ENCODE peak calls at places on chromosome 15, in six cellular contexts. K, Z, V, X, Q and E are unnamed samples.
A peak's percentile ranks its signal among the peaks of the same experiment; 100 is the strongest.

GRCh38 chr15:48802867-48803266 is 8.0 kb downstream of the CEP152 start:
- DNase-seq in Z (no peak), V (no peak), Q (no peak), K (no peak), X (no peak), E (no peak)

GRCh38 chr15:51051776-51052175 is 42.9 kb downstream of the TNFAIP8L3 start:
- DNase-seq in X (no peak), K (no peak), Q (peak; percentile 81), Z (no peak), V (no peak), E (no peak)

GRCh38 chr15:62795171-62795570 is 247.4 kb upstream of the TPM1 start:
- DNase-seq in Q (no peak), V (no peak), X (no peak), Z (no peak), K (no peak), E (peak; percentile 30)

GRCh38 chr15:51830279-51830806 is 890 bp downstream of the TMOD3 start:
- DNase-seq in Z (peak; percentile 45), Q (no peak), V (no peak), K (no peak), X (peak; percentile 27), E (peak; percentile 33)

GRCh38 chr15:70494529-70494860 is 268.9 kb downstream of the UACA start:
- DNase-seq in K (no peak), Z (no peak), Q (no peak), X (no peak), V (no peak), E (no peak)

GRCh38 chr15:45454825-45455224 is 67.7 kb downstream of the SLC30A4 start:
- DNase-seq in Z (no peak), Q (no peak), K (no peak), X (peak; percentile 92), V (peak; percentile 59), E (peak; percentile 59)

GRCh38 chr15:38072507-38073277 is 138.3 kb downstream of the TMCO5A start:
- DNase-seq in K (peak; percentile 78), X (peak; percentile 93), Q (peak; percentile 82), Z (peak; percentile 60), V (peak; percentile 39), E (peak; percentile 70)

GRCh38 chr15:62453356-62453755 is 288.3 kb upstream of the C2CD4B start:
- DNase-seq in K (no peak), X (peak; percentile 36), V (no peak), Z (no peak), Q (no peak), E (no peak)

GRCh38 chr15:76337047-76337738 is 620 bp downstream of the ISL2 start:
- DNase-seq in X (no peak), Z (peak; percentile 21), V (no peak), Q (no peak), K (peak; percentile 35), E (peak; percentile 43)

GRCh38 chr15:74529911-74530310 is 11.1 kb upstream of the ARID3B start:
- DNase-seq in V (no peak), Q (no peak), X (no peak), K (no peak), Z (no peak), E (no peak)

GRCh38 chr15:84956199-84956598 is 25.5 kb upstream of the PDE8A start:
- DNase-seq in Z (no peak), V (no peak), Q (no peak), K (no peak), X (no peak), E (no peak)

GRCh38 chr15:84953726-84954125 is 27.9 kb upstream of the PDE8A start:
- DNase-seq in K (no peak), X (no peak), Z (no peak), Q (no peak), V (no peak), E (no peak)

GRCh38 chr15:84953136-84953535 is 28.5 kb upstream of the PDE8A start:
- DNase-seq in K (no peak), X (no peak), Z (no peak), V (no peak), Q (no peak), E (no peak)

GRCh38 chr15:84950570-84951111 is 31.0 kb upstream of the PDE8A start:
- DNase-seq in K (no peak), X (no peak), Z (no peak), V (no peak), Q (no peak), E (no peak)

GRCh38 chr15:84955089-84955848 is 26.4 kb upstream of the PDE8A start:
- DNase-seq in V (peak; percentile 92), X (no peak), K (peak; percentile 62), Q (peak; percentile 87), Z (peak; percentile 70), E (peak; percentile 55)
- TF ChIP-seq CTCF in V (peak; percentile 90), X (peak; percentile 27), K (peak; percentile 69), Q (peak; percentile 86), Z (peak; percentile 95), E (peak; percentile 57)

DNA sequence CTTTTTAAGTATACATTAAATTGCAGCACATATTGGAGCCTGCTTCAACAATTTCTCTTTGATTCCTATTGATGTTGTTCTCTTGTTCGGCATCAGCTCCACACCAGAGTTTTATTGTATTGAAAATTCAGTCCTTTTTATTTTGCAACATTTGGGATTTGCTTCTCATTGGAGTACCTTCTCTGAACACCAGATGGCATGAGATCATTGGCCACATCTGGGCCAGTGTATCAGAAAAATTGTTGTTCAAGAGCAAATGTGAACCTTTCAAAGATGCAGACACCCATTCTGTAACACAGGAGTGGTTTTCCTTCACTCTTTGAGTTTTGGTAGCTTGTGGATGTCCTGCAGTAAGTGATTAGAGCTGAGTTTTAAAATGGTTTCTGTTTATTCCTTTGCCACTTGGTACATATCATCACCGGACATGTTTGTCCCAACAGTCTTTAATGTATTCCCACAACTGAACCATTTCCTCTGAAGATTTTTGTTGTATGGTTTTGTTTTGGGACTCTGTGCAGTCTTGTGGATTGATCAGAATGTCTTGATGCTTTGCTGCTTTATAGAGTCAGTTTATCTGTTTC is 96.1 kb downstream of the MCTP2 start:
- DNase-seq in X (peak; percentile 32), Q (no peak), Z (peak; percentile 45), V (peak; percentile 39), K (peak; percentile 12), E (peak; percentile 14)
- TF ChIP-seq CTCF in X (peak; percentile 79), Q (peak; percentile 56), Z (peak; percentile 73), V (peak; percentile 56), K (peak; percentile 78), E (peak; percentile 45)

GRCh38 chr15:96331942-96332853 is 1.7 kb downstream of the NR2F2 start:
- DNase-seq in Q (no peak), X (no peak), V (no peak), K (peak; percentile 49), Z (peak; percentile 56), E (peak; percentile 26)
- TF ChIP-seq CTCF in Q (no peak), X (no peak), V (no peak), K (no peak), Z (no peak), E (no peak)

GRCh38 chr15:24039683-24040082 is 352.6 kb upstream of the NDN start:
- DNase-seq in K (no peak), X (peak; percentile 14), Q (no peak), Z (no peak), V (no peak), E (no peak)
- TF ChIP-seq CTCF in K (no peak), X (no peak), Q (no peak), Z (no peak), V (no peak), E (no peak)

GRCh38 chr15:22808240-22808639 is 21.8 kb downstream of the NIPA1 start:
- DNase-seq in V (no peak), X (no peak), K (no peak), Q (no peak), Z (no peak), E (no peak)
- TF ChIP-seq CTCF in V (no peak), X (no peak), K (no peak), Q (no peak), Z (no peak), E (no peak)